ENCODE peak calls at places on chromosomes 6 and 20, in five cellular contexts. T is CD4-positive, CD25-positive, alpha-beta regulatory T cell; D is left ventricle myocardium inferior; K is psoas muscle; G is CD8-positive, alpha-beta memory T cell. Q is an unnamed sample.

GRCh38 chr20:37866051-37866450 is 36.9 kb upstream of the VSTM2L start:
- DNase-seq in T (no peak), D (no peak), K (no peak), G (no peak), Q (no peak)

GRCh38 chr6:1424306-1424927 is 35.0 kb downstream of the FOXF2 start:
- DNase-seq in T (peak; percentile 37), D (peak; percentile 20), K (no peak), G (no peak), Q (peak; percentile 33)

GRCh38 chr6:119170427-119171407 is 92.3 kb upstream of the FAM184A start:
- DNase-seq in T (no peak), D (no peak), K (no peak), G (no peak), Q (no peak)

GRCh38 chr6:90701146-90701781 is 114.4 kb upstream of the MAP3K7 start:
- DNase-seq in T (peak; percentile 22), D (no peak), K (no peak), G (no peak), Q (no peak)

GRCh38 chr20:17888044-17888443 is 80.5 kb downstream of the SNX5 start:
- DNase-seq in T (no peak), D (no peak), K (no peak), G (no peak), Q (no peak)

GRCh38 chr20:51573576-51574243 is 31.2 kb upstream of the NFATC2 start:
- DNase-seq in T (no peak), D (no peak), K (peak; percentile 65), G (no peak), Q (no peak)

GRCh38 chr6:6806793-6807518 is 218.4 kb downstream of the LY86 start:
- DNase-seq in T (no peak), D (peak; percentile 61), K (no peak), G (no peak), Q (peak; percentile 62)

GRCh38 chr6:35919085-35919826 is 1.6 kb downstream of the SRPK1 start:
- DNase-seq in T (peak; percentile 20), D (no peak), K (no peak), G (peak; percentile 13), Q (no peak)

GRCh38 chr6:50586074-50586473 is 127.3 kb upstream of the TFAP2D start:
- DNase-seq in T (no peak), D (no peak), K (no peak), G (no peak), Q (no peak)

GRCh38 chr6:10542135-10542689 is 21.1 kb downstream of the GCNT2 start:
- DNase-seq in T (no peak), D (no peak), K (no peak), G (no peak), Q (no peak)

GRCh38 chr6:165049362-165049761 is 260.0 kb downstream of the C6orf118 start:
- DNase-seq in T (peak; percentile 4), D (no peak), K (peak; percentile 52), G (no peak), Q (peak; percentile 11)

GRCh38 chr6:168314948-168315347 is 4.6 kb downstream of the DACT2 start:
- DNase-seq in T (no peak), D (no peak), K (no peak), G (no peak), Q (no peak)

GRCh38 chr20:15555913-15556312 is 1017.3 kb downstream of the KIF16B start:
- DNase-seq in T (no peak), D (no peak), K (no peak), G (no peak), Q (no peak)

GRCh38 chr20:45036044-45036755 is 64.7 kb downstream of the KCNS1 start:
- DNase-seq in T (no peak), D (no peak), K (no peak), G (no peak), Q (no peak)

GRCh38 chr6:43296780-43297494 is 1.1 kb upstream of the SLC22A7 start:
- DNase-seq in T (no peak), D (no peak), K (no peak), G (no peak), Q (no peak)

GRCh38 chr6:130524552-130524951 is 158.7 kb downstream of the TMEM200A start:
- DNase-seq in T (no peak), D (no peak), K (no peak), G (no peak), Q (no peak)

GRCh38 chr20:34525709-34526416 is 9.6 kb downstream of the DYNLRB1 start:
- DNase-seq in T (no peak), D (peak; percentile 54), K (peak; percentile 92), G (no peak), Q (peak; percentile 48)

GRCh38 chr20:62861732-62862336 is at the start of gene TCFL5:
- DNase-seq in T (peak; percentile 88), D (peak; percentile 90), K (peak; percentile 95), G (peak; percentile 90), Q (peak; percentile 94)

GRCh38 chr6:167532410-167533294 is 207.8 kb downstream of the TTLL2 start:
- DNase-seq in T (no peak), D (no peak), K (no peak), G (no peak), Q (no peak)

GRCh38 chr6:35687658-35688604 is 784 bp downstream of the FKBP5 start:
- DNase-seq in T (peak; percentile 78), D (peak; percentile 62), K (peak; percentile 85), G (peak; percentile 46), Q (peak; percentile 55)

GRCh38 chr6:136751478-136751956 is 40.8 kb downstream of the MAP3K5 start:
- DNase-seq in T (peak; percentile 94), D (no peak), K (no peak), G (peak; percentile 55), Q (no peak)
- H3K4me1 ChIP-seq in T (peaks cover 71% of the 10 kb centered on the region), D (peaks cover 45% of the 10 kb centered on the region), K (no peaks in the 10 kb centered on the region), G (peaks cover 59% of the 10 kb centered on the region), Q (peaks cover 12% of the 10 kb centered on the region)

GRCh38 chr20:5146302-5146653 is 19.5 kb downstream of the CDS2 start:
- DNase-seq in T (no peak), D (no peak), K (no peak), G (no peak), Q (no peak)
- H3K4me1 ChIP-seq in T (peaks cover 3% of the 10 kb centered on the region), D (peaks cover 100% of the 10 kb centered on the region), K (peaks cover 80% of the 10 kb centered on the region), G (peaks cover 17% of the 10 kb centered on the region), Q (peaks cover 98% of the 10 kb centered on the region)

GRCh38 chr6:53825514-53826321 is 30.9 kb downstream of the LRRC1 start:
- DNase-seq in T (no peak), D (no peak), K (no peak), G (no peak), Q (no peak)
- H3K4me1 ChIP-seq in T (no peaks in the 10 kb centered on the region), D (peaks cover 28% of the 10 kb centered on the region), K (peaks cover 11% of the 10 kb centered on the region), G (no peaks in the 10 kb centered on the region), Q (peaks cover 46% of the 10 kb centered on the region)

GRCh38 chr20:43682446-43682845 is 15.5 kb downstream of the MYBL2 start:
- DNase-seq in T (no peak), D (no peak), K (no peak), G (no peak), Q (no peak)
- H3K4me1 ChIP-seq in T (peaks cover 11% of the 10 kb centered on the region), D (no peaks in the 10 kb centered on the region), K (no peaks in the 10 kb centered on the region), G (no peaks in the 10 kb centered on the region), Q (no peaks in the 10 kb centered on the region)

GRCh38 chr6:108592371-108593337 is 31.9 kb downstream of the FOXO3 start:
- DNase-seq in T (peak; percentile 47), D (no peak), K (peak; percentile 84), G (peak; percentile 70), Q (no peak)
- H3K4me1 ChIP-seq in T (peaks cover 26% of the 10 kb centered on the region), D (peaks cover 100% of the 10 kb centered on the region), K (peaks cover 100% of the 10 kb centered on the region), G (peaks cover 27% of the 10 kb centered on the region), Q (peaks cover 100% of the 10 kb centered on the region)

GRCh38 chr6:13461805-13462204 is 25.6 kb downstream of the GFOD1 start:
- DNase-seq in T (no peak), D (no peak), K (no peak), G (no peak), Q (no peak)
- H3K4me1 ChIP-seq in T (peaks cover 7% of the 10 kb centered on the region), D (peaks cover 78% of the 10 kb centered on the region), K (peaks cover 25% of the 10 kb centered on the region), G (peaks cover 20% of the 10 kb centered on the region), Q (peaks cover 46% of the 10 kb centered on the region)

GRCh38 chr6:132357120-132357519 is 44.2 kb downstream of the MOXD1 start:
- DNase-seq in T (no peak), D (no peak), K (no peak), G (no peak), Q (no peak)
- H3K4me1 ChIP-seq in T (peaks cover 9% of the 10 kb centered on the region), D (no peaks in the 10 kb centered on the region), K (no peaks in the 10 kb centered on the region), G (peaks cover 10% of the 10 kb centered on the region), Q (no peaks in the 10 kb centered on the region)

Q was measured in heart right ventricle.